ENCODE peak calls at places on chromosomes 11 and 22, in four cellular contexts. U, W, J and P are unnamed samples. For H3K27me3, the result is how much of the 10 kb centered on the place peaks cover.

GRCh38 chr11:130606181-130606580 is 157.7 kb downstream of the ADAMTS15 start:
- DNase-seq in W (no peak), U (peak), J (no peak), P (no peak)

GRCh38 chr11:35914824-35915223 is 29.0 kb upstream of the LDLRAD3 start:
- DNase-seq in J (no peak), W (no peak), U (no peak), P (no peak)

GRCh38 chr11:3368199-3368598 is 10.7 kb downstream of the ZNF195 start:
- DNase-seq in W (no peak), J (no peak), U (no peak), P (no peak)

GRCh38 chr11:110077866-110078325 is 15.3 kb upstream of the ZC3H12C start:
- DNase-seq in J (no peak), W (peak), U (peak), P (no peak)

GRCh38 chr22:37302617-37303555 is 20.6 kb downstream of the CYTH4 start:
- DNase-seq in J (no peak), W (peak), U (no peak), P (no peak)

GRCh38 chr11:117095301-117096139 is 2.7 kb downstream of the SIK3 start:
- DNase-seq in U (peak), J (no peak), W (peak), P (no peak)

GRCh38 chr11:68408512-68408911 is 52.0 kb upstream of the PPP6R3 start:
- DNase-seq in J (no peak), W (no peak), U (no peak), P (no peak)

GRCh38 chr22:36569999-36570398 is 41.0 kb upstream of the EIF3D start:
- DNase-seq in J (no peak), U (peak), W (peak), P (no peak)

GRCh38 chr11:128210148-128210940 is 377.0 kb downstream of the ETS1 start:
- DNase-seq in U (peak), W (peak), J (no peak), P (peak)

GRCh38 chr11:111120221-111120620 is 125.3 kb upstream of the POU2AF2 start:
- DNase-seq in J (peak), U (no peak), W (no peak), P (no peak)

DNA sequence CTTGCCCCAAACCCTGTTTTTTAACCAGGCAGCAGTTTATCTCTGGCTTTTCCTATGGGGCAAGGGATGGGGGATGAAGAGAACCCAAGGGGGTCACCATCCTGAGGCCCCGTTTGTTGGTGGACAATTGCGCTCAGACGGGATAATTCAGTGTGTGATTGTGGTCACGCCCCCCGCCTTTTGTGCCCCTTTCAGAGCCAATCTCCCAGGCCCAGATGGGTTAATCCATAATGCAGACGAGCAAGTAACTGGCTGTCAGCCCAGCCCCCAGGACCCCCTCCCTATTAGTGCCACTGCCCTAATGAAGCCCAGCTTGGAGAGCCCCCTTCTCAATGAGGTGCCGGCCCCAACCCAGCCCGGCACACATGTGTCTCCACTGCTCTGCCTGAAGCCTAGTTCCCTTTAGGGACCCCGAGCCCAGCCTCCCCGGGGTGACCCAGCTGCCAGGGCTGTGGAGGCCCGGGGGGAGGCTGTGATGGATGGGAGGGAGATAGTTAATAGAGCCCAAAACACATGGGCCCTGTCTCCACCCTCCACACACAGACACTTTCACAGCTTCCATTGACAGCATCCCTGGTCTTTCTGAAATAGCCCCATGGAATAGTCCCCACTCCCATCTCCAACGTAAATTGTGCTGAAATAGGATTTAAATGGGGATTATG is 19.0 kb upstream of the ROBO3 start:
- DNase-seq in W (no peak), U (no peak), J (no peak), P (no peak)
- H3K27me3 ChIP-seq in W (half or more), U (half or more), J (half or more), P (under half)

GRCh38 chr11:78420255-78420764 is 2.7 kb upstream of the GAB2 start:
- DNase-seq in U (peak), W (peak), J (peak), P (peak)
- H3K27ac ChIP-seq in U (peak), W (peak), J (peak), P (no peak)

GRCh38 chr11:80155412-80156017 is 714.7 kb upstream of the TENM4 start:
- DNase-seq in U (peak), J (no peak), W (peak), P (no peak)
- H3K27me3 ChIP-seq in U (under half), J (under half), W (under half), P (under half)

GRCh38 chr11:65428578-65429068 is 6.0 kb downstream of the NEAT1 start:
- DNase-seq in U (no peak), W (no peak), J (no peak), P (peak)
- H3K27ac ChIP-seq in U (peak), W (no peak), J (peak), P (peak)

DNA sequence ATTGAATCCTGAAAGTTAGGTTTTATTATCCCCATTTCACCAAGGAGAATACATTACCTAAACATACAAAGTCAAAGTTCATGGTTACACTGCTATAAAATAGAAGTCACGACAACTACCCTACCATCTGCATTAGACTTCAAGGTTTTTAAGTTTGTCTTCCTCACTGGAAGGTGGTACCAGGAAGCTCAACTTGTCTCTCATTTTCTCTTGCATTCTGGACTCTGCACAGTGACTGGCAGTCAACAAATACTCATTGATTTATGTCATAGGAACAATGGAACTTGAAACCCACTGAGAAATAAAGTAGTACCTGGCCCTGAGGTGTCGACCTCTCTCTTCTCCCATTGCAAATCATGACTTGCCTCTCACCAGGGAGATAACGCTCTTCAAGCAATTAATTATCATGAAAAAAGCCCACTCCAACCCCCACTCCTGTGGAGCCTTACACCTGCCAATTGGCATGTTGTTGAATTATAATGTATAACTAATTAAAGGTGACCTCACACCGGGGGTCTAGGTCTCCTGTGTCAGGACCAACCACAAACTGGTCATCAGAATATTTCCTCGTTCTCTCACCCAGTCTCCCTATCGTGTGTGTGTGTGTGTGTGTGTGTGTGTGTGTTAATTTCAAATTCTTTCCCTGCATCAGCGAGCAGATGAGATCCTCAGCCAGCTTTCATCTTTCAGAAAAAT is 357.1 kb downstream of the INSC start:
- DNase-seq in J (no peak), U (no peak), W (no peak), P (no peak)
- H3K27me3 ChIP-seq in J (under half), U (under half), W (under half), P (under half)

DNA sequence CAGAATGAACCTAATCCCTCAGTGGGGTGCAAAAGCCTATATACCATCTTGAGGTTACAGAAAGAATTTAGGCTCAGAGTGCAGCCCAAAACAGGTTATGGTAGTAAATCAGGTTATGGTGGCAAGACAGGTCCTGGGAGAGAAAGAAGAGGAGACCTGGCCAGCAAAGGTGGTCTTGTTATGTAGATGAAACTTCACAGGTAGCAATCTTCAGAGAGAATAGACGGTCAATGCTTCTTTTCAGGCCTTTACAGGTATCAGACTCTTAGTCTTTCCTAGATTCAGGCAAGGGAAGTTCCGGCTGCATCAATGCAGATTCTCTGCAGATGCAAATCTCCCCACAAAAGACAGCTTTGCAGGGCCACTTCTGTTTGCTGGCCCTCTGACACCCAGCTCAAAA is 45.8 kb upstream of the SORL1 start:
- DNase-seq in W (no peak), U (no peak), J (no peak), P (no peak)
- H3K27ac ChIP-seq in W (no peak), U (no peak), J (no peak), P (no peak)

GRCh38 chr11:118161786-118162185 is 9.2 kb upstream of the SCN4B start:
- DNase-seq in J (no peak), W (no peak), U (no peak), P (no peak)
- H3K27me3 ChIP-seq in J (under half), W (under half), U (under half), P (under half)

GRCh38 chr11:79894111-79894510 is 453.3 kb upstream of the TENM4 start:
- DNase-seq in U (no peak), W (no peak), J (no peak), P (no peak)
- H3K27ac ChIP-seq in U (no peak), W (no peak), J (no peak), P (no peak)

GRCh38 chr11:107591098-107591445 is at the start of gene ELMOD1:
- DNase-seq in W (peak), J (peak), U (peak), P (no peak)

GRCh38 chr11:107592813-107593212 is 1.9 kb downstream of the ELMOD1 start:
- DNase-seq in W (no peak), J (no peak), U (peak), P (no peak)

GRCh38 chr11:107591446-107592236 is 694 bp downstream of the ELMOD1 start:
- DNase-seq in W (no peak), J (peak), U (peak), P (no peak)

GRCh38 chr11:107592256-107592655 is 1.3 kb downstream of the ELMOD1 start:
- DNase-seq in J (no peak), U (no peak), W (no peak), P (no peak)

GRCh38 chr11:107593941-107594340 is 3.0 kb downstream of the ELMOD1 start:
- DNase-seq in J (no peak), W (no peak), U (no peak), P (no peak)
- H3K27me3 ChIP-seq in J (under half), W (under half), U (under half), P (under half)

DNA sequence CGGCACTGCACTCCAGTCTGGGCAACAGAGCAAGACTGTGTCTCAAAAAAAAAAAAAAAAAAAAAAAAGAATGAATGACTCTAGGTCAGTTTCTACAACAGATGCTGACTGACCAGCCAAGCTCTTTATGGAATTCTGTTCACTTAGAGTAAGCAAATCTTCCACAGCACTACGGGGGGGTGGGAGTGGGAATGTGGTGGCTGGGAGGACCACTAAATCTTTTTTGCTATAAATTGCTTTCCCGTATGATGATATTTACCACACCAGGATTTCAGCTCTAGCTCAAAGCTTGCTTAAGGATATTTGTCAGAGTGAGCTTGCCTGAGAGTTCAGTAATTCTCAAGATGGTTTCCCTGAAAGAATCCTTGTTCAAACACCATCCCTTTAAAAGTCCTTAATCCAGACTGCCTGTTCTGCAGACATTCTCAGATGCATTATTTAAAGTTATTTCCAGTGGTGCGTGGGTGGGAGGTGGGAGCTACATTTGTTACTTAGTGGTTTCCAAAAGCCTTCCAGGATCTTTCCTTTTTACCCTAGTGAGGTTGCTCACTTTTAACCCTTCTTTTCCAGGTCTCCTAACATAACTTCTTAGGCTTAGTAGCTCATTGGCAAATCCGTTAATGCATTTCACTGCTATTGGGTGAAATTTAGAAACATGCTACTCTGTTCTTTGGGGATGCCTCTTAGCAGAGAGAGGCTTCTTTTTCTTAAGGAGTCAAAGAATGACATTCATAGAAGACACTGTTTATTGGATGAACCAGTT is 65.9 kb downstream of the UBASH3B start:
- DNase-seq in W (peak), U (peak), J (no peak), P (no peak)
- H3K27ac ChIP-seq in W (peak), U (peak), J (no peak), P (no peak)